ENCODE peak calls at places on chromosomes 1 and 21, in five cellular contexts. One of them, this sample, is unnamed.

GRCh38 chr1:205293350-205294074 is 28.0 kb downstream of the NUAK2 start:
- DNase-seq in left ventricle myocardium inferior: no peak
- DNase-seq in GM20000: no peak
- DNase-seq in B cell: no peak
- DNase-seq in astrocyte of the spinal cord: no peak
- DNase-seq in this sample: peak

GRCh38 chr1:117575586-117576225 is 30.1 kb upstream of the TENT5C start:
- DNase-seq in astrocyte of the spinal cord: no peak
- DNase-seq in left ventricle myocardium inferior: no peak
- DNase-seq in GM20000: no peak
- DNase-seq in B cell: no peak
- DNase-seq in this sample: no peak

GRCh38 chr1:206012086-206012859 is 9.1 kb upstream of the RAB7B start:
- DNase-seq in B cell: peak
- DNase-seq in astrocyte of the spinal cord: no peak
- DNase-seq in GM20000: peak
- DNase-seq in left ventricle myocardium inferior: peak
- DNase-seq in this sample: no peak

GRCh38 chr1:43796111-43796581 is 88.8 kb downstream of the ST3GAL3 start:
- DNase-seq in GM20000: no peak
- DNase-seq in B cell: no peak
- DNase-seq in astrocyte of the spinal cord: peak
- DNase-seq in left ventricle myocardium inferior: no peak
- DNase-seq in this sample: peak

GRCh38 chr1:62389531-62389930 is 47.3 kb upstream of the USP1 start:
- DNase-seq in left ventricle myocardium inferior: no peak
- DNase-seq in B cell: no peak
- DNase-seq in astrocyte of the spinal cord: no peak
- DNase-seq in GM20000: no peak
- DNase-seq in this sample: no peak

GRCh38 chr21:14918542-14918941 is 146.3 kb downstream of the NRIP1 start:
- DNase-seq in B cell: no peak
- DNase-seq in left ventricle myocardium inferior: no peak
- DNase-seq in astrocyte of the spinal cord: no peak
- DNase-seq in GM20000: no peak
- DNase-seq in this sample: no peak

GRCh38 chr1:39902121-39902807 is 547 bp upstream of the MYCL start:
- DNase-seq in B cell: peak
- DNase-seq in GM20000: peak
- DNase-seq in left ventricle myocardium inferior: peak
- DNase-seq in astrocyte of the spinal cord: no peak
- DNase-seq in this sample: no peak

GRCh38 chr1:147389532-147390184 is 147.2 kb downstream of the CHD1L start:
- DNase-seq in B cell: peak
- DNase-seq in astrocyte of the spinal cord: peak
- DNase-seq in left ventricle myocardium inferior: no peak
- DNase-seq in GM20000: peak
- DNase-seq in this sample: peak

GRCh38 chr1:243738020-243738419 is 112.0 kb downstream of the AKT3 start:
- DNase-seq in GM20000: no peak
- DNase-seq in left ventricle myocardium inferior: no peak
- DNase-seq in astrocyte of the spinal cord: no peak
- DNase-seq in B cell: no peak
- DNase-seq in this sample: no peak

DNA sequence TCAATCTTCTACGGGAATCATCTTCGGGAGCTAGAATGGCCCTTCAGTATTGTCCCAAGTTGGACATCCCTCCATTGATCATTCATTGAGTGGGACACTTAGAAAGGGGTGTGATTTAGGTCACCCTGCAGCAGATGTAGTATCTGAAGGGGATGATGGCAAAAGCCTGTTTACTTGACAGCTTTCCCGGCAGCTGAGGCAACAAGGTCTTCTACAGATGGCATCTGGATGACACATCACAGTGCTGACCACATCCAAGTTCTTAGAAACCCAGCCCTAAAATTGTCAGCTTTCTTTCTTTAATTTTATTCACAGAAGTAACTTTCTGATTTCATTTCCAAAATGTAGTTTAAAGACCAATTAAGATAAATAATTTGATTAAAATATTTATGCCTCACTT is 150.3 kb downstream of the AMY1C start:
- DNase-seq in left ventricle myocardium inferior: no peak
- DNase-seq in GM20000: no peak
- DNase-seq in astrocyte of the spinal cord: no peak
- DNase-seq in B cell: no peak
- DNase-seq in this sample: no peak
- TF ChIP-seq CTCF in left ventricle myocardium inferior: no peak
- TF ChIP-seq CTCF in GM20000: no peak
- TF ChIP-seq CTCF in astrocyte of the spinal cord: no peak
- TF ChIP-seq CTCF in B cell: no peak
- TF ChIP-seq CTCF in this sample: no peak

GRCh38 chr1:218674280-218674773 is 329.2 kb downstream of the TGFB2 start:
- DNase-seq in GM20000: no peak
- DNase-seq in left ventricle myocardium inferior: peak
- DNase-seq in B cell: no peak
- DNase-seq in astrocyte of the spinal cord: peak
- DNase-seq in this sample: peak
- TF ChIP-seq CTCF in GM20000: no peak
- TF ChIP-seq CTCF in left ventricle myocardium inferior: peak
- TF ChIP-seq CTCF in B cell: no peak
- TF ChIP-seq CTCF in astrocyte of the spinal cord: no peak
- TF ChIP-seq CTCF in this sample: peak

GRCh38 chr1:151189638-151190445 is at the start of gene VPS72:
- DNase-seq in GM20000: peak
- DNase-seq in astrocyte of the spinal cord: peak
- DNase-seq in left ventricle myocardium inferior: peak
- DNase-seq in B cell: peak
- DNase-seq in this sample: peak
- TF ChIP-seq CTCF in GM20000: no peak
- TF ChIP-seq CTCF in astrocyte of the spinal cord: no peak
- TF ChIP-seq CTCF in left ventricle myocardium inferior: peak
- TF ChIP-seq CTCF in B cell: no peak
- TF ChIP-seq CTCF in this sample: peak

DNA sequence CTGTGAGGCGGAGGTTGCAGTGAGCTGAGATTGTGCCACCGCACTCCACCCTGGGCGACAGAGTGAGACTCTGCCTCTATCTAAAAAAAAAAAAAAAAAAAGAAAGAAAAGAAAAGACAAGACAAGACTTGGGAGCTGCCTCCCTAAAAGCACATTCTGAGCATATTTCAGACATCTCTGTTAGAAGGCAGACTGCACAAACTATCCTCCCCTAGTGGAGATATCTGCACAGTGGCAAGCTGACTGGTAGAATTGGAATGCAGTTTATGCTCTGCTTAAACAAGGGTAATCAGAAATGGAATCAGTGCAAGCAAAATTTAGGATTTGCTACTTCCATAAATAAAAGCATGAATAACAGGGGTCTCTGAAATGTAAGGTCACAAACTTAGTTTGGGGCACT is 31.8 kb downstream of the GNG4 start:
- DNase-seq in GM20000: no peak
- DNase-seq in left ventricle myocardium inferior: no peak
- DNase-seq in B cell: no peak
- DNase-seq in astrocyte of the spinal cord: peak
- DNase-seq in this sample: peak
- TF ChIP-seq CTCF in GM20000: no peak
- TF ChIP-seq CTCF in left ventricle myocardium inferior: no peak
- TF ChIP-seq CTCF in B cell: no peak
- TF ChIP-seq CTCF in astrocyte of the spinal cord: peak
- TF ChIP-seq CTCF in this sample: peak

GRCh38 chr1:116474921-116475849 is 95.6 kb downstream of the CD58 start:
- DNase-seq in GM20000: no peak
- DNase-seq in astrocyte of the spinal cord: no peak
- DNase-seq in left ventricle myocardium inferior: peak
- DNase-seq in B cell: no peak
- DNase-seq in this sample: no peak
- TF ChIP-seq CTCF in GM20000: no peak
- TF ChIP-seq CTCF in astrocyte of the spinal cord: no peak
- TF ChIP-seq CTCF in left ventricle myocardium inferior: no peak
- TF ChIP-seq CTCF in B cell: no peak
- TF ChIP-seq CTCF in this sample: no peak

GRCh38 chr1:4060850-4061249 is 160.8 kb upstream of the C1orf174 start:
- DNase-seq in astrocyte of the spinal cord: no peak
- DNase-seq in B cell: no peak
- DNase-seq in GM20000: no peak
- DNase-seq in left ventricle myocardium inferior: no peak
- DNase-seq in this sample: no peak

GRCh38 chr1:4058706-4059105 is 158.6 kb upstream of the C1orf174 start:
- DNase-seq in B cell: no peak
- DNase-seq in astrocyte of the spinal cord: no peak
- DNase-seq in GM20000: no peak
- DNase-seq in left ventricle myocardium inferior: no peak
- DNase-seq in this sample: no peak

GRCh38 chr1:4058122-4058521 is 158.1 kb upstream of the C1orf174 start:
- DNase-seq in left ventricle myocardium inferior: no peak
- DNase-seq in GM20000: no peak
- DNase-seq in astrocyte of the spinal cord: no peak
- DNase-seq in B cell: no peak
- DNase-seq in this sample: no peak

GRCh38 chr1:4057603-4058002 is 157.5 kb upstream of the C1orf174 start:
- DNase-seq in astrocyte of the spinal cord: no peak
- DNase-seq in left ventricle myocardium inferior: no peak
- DNase-seq in B cell: no peak
- DNase-seq in GM20000: no peak
- DNase-seq in this sample: no peak

GRCh38 chr1:4059270-4059669 is 159.2 kb upstream of the C1orf174 start:
- DNase-seq in left ventricle myocardium inferior: no peak
- DNase-seq in astrocyte of the spinal cord: no peak
- DNase-seq in B cell: no peak
- DNase-seq in GM20000: no peak
- DNase-seq in this sample: no peak
- TF ChIP-seq CTCF in left ventricle myocardium inferior: no peak
- TF ChIP-seq CTCF in astrocyte of the spinal cord: no peak
- TF ChIP-seq CTCF in B cell: no peak
- TF ChIP-seq CTCF in GM20000: no peak
- TF ChIP-seq CTCF in this sample: no peak

DNA sequence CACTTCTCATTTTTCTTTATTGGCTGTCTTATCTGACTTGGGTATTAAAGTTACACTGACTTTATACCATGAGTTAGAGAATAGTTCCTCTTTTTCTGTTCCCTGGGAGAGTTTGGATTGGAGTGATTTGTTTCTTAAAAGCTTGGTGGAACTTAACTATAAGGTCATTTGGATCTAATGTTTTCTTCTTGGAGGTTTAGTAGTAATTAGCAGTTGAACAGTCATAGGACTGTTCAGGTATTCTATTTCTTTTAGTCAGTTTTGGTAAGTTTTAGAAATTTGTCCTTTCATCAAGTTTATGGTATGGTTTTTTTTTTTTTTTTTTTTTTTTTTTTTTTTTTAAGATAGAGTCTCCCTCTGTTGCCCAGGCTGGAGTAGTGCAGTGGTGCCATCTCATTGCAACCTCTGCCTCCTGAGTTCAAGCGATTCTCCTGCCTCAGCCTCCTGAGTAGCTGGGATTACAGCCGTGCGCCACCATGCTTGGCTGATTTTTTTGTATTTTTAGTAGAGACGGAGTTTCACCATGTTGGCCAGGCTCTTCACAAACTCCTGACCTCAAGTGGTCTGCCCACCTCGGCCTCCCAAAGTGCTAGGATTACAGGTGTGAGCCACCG is 6.3 kb downstream of the TTC3 start:
- DNase-seq in astrocyte of the spinal cord: no peak
- DNase-seq in B cell: peak
- DNase-seq in left ventricle myocardium inferior: no peak
- DNase-seq in GM20000: no peak
- DNase-seq in this sample: no peak
- TF ChIP-seq CTCF in astrocyte of the spinal cord: peak
- TF ChIP-seq CTCF in B cell: peak
- TF ChIP-seq CTCF in left ventricle myocardium inferior: peak
- TF ChIP-seq CTCF in GM20000: no peak
- TF ChIP-seq CTCF in this sample: peak

DNA sequence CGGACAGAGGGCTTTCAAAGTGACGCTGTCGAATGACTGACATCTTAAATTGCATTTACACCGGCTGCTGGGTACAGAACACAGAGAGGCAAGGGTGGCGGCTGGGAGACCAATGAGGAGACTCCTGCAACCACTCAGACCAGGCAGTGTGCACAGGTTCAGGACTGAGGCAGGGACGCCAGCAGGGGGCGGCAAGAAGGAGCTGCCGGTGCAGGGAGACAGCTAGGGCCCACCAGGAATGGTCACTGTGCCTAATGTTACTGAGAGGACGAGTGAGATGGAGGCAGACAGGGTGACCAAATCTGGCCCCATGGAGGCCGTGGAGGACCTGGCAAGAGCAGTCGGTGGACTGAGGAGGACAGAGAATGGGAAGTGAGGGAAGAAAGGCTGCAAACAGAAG is 23.5 kb downstream of the GLIS1 start:
- DNase-seq in left ventricle myocardium inferior: no peak
- DNase-seq in B cell: no peak
- DNase-seq in GM20000: no peak
- DNase-seq in astrocyte of the spinal cord: no peak
- DNase-seq in this sample: peak
- TF ChIP-seq CTCF in left ventricle myocardium inferior: peak
- TF ChIP-seq CTCF in B cell: no peak
- TF ChIP-seq CTCF in GM20000: peak
- TF ChIP-seq CTCF in astrocyte of the spinal cord: peak
- TF ChIP-seq CTCF in this sample: peak